ENCODE peak calls at places on chromosomes 3 and 15, in ten cellular contexts. G is adrenal gland, Q is body of pancreas, P is transverse colon, D is upper lobe of left lung, Z is endothelial cell of umbilical vein, H is heart left ventricle, E is IMR-90, K is A549, C is tibial nerve. X is an unnamed sample.
A peak's percentile ranks its signal among the peaks of the same experiment; 100 is the strongest.

GRCh38 chr3:112829031-112829430 is 17.6 kb downstream of the CD200R1L start:
- DNase-seq in G (no peak), Q (no peak), P (no peak), D (no peak), Z (no peak), H (no peak), E (no peak), K (no peak), C (no peak), X (no peak)

GRCh38 chr3:158368271-158368670 is 202.7 kb upstream of the MLF1 start:
- DNase-seq in G (no peak), Q (no peak), P (no peak), D (no peak), Z (no peak), H (no peak), E (no peak), K (no peak), C (no peak), X (no peak)

GRCh38 chr15:83734487-83734886 is 80.6 kb downstream of the ADAMTSL3 start:
- DNase-seq in G (no peak), Q (no peak), P (no peak), D (no peak), Z (no peak), H (no peak), E (no peak), K (no peak), C (no peak), X (no peak)

GRCh38 chr15:86915811-86916331 is 836.2 kb downstream of the AGBL1 start:
- DNase-seq in G (peak; percentile 36), Q (peak; percentile 30), P (no peak), D (no peak), Z (no peak), H (no peak), E (peak; percentile 13), K (peak; percentile 58), C (peak; percentile 19), X (peak; percentile 21)

GRCh38 chr15:81398910-81399551 is 25.0 kb upstream of the TMC3 start:
- DNase-seq in G (no peak), Q (no peak), P (no peak), D (no peak), Z (no peak), H (no peak), E (peak; percentile 20), K (no peak), C (no peak), X (peak; percentile 83)

GRCh38 chr15:87561641-87562040 is 694.9 kb downstream of the NTRK3 start:
- DNase-seq in G (no peak), Q (no peak), P (no peak), D (no peak), Z (no peak), H (no peak), E (no peak), K (no peak), C (no peak), X (no peak)

GRCh38 chr3:150528359-150528797 is 17.9 kb downstream of the SERP1 start:
- DNase-seq in G (no peak), Q (no peak), P (no peak), D (no peak), Z (peak; percentile 49), H (no peak), E (peak; percentile 52), K (peak; percentile 16), C (no peak), X (no peak)

GRCh38 chr3:176814252-176814651 is 383.0 kb downstream of the TBL1XR1 start:
- DNase-seq in G (peak; percentile 43), Q (peak; percentile 66), P (peak; percentile 61), D (peak; percentile 10), Z (peak; percentile 39), H (peak; percentile 45), E (peak; percentile 43), K (peak; percentile 39), C (peak; percentile 47), X (no peak)

GRCh38 chr15:77535845-77536244 is 96.9 kb downstream of the LINGO1 start:
- DNase-seq in G (no peak), Q (peak; percentile 25), P (peak; percentile 31), D (no peak), Z (no peak), H (no peak), E (no peak), K (no peak), C (no peak), X (no peak)

GRCh38 chr3:168088106-168088722 is 7.5 kb downstream of the GOLIM4 start:
- DNase-seq in G (no peak), Q (peak; percentile 16), P (peak; percentile 38), D (no peak), Z (no peak), H (no peak), E (no peak), K (peak; percentile 27), C (no peak), X (no peak)

GRCh38 chr3:150738688-150739087 is 24.3 kb downstream of the SIAH2 start:
- DNase-seq in G (peak; percentile 16), Q (no peak), P (no peak), D (no peak), Z (no peak), H (no peak), E (no peak), K (no peak), C (no peak), X (no peak)

GRCh38 chr3:23807161-23808015 is 1.6 kb downstream of the UBE2E1 start:
- DNase-seq in G (no peak), Q (no peak), P (no peak), D (no peak), Z (no peak), H (peak; percentile 14), E (peak; percentile 51), K (no peak), C (peak; percentile 23), X (no peak)

GRCh38 chr3:66397745-66398144 is 103.1 kb downstream of the LRIG1 start:
- DNase-seq in G (no peak), Q (peak; percentile 43), P (peak; percentile 52), D (no peak), Z (no peak), H (no peak), E (peak; percentile 34), K (no peak), C (no peak), X (peak; percentile 50)

GRCh38 chr3:100260685-100261480 is at the start of gene TBC1D23:
- DNase-seq in G (peak; percentile 98), Q (peak; percentile 99), P (peak; percentile 98), D (peak; percentile 100), Z (peak; percentile 100), H (peak; percentile 99), E (peak; percentile 100), K (peak; percentile 100), C (peak; percentile 94), X (peak; percentile 98)
- TF ChIP-seq POLR2A in G (peak; percentile 83), Q (peak; percentile 97), P (peak; percentile 97), D (no peak), Z (peak; percentile 76), H (peak; percentile 83), E (peak; percentile 96), K (peak; percentile 59), C (peak; percentile 77), X (peak; percentile 77)

GRCh38 chr3:119831022-119831421 is 49.1 kb downstream of the NR1I2 start:
- DNase-seq in G (no peak), Q (no peak), P (no peak), D (no peak), Z (no peak), H (no peak), E (no peak), K (peak; percentile 15), C (no peak), X (no peak)
- TF ChIP-seq CTCF in G (no peak), Q (no peak), P (no peak), D (no peak), Z (no peak), H (peak; percentile 18), E (peak; percentile 16), K (peak; percentile 36), C (no peak), X (no peak)

GRCh38 chr3:49018707-49019006 is 277 bp upstream of the DALRD3 start:
- DNase-seq in G (no peak), Q (no peak), P (no peak), D (no peak), Z (no peak), H (no peak), E (no peak), K (no peak), C (no peak), X (no peak)
- TF ChIP-seq POLR2A in G (no peak), Q (no peak), P (no peak), D (no peak), Z (peak; percentile 22), H (no peak), E (no peak), K (no peak), C (no peak), X (no peak)

DNA sequence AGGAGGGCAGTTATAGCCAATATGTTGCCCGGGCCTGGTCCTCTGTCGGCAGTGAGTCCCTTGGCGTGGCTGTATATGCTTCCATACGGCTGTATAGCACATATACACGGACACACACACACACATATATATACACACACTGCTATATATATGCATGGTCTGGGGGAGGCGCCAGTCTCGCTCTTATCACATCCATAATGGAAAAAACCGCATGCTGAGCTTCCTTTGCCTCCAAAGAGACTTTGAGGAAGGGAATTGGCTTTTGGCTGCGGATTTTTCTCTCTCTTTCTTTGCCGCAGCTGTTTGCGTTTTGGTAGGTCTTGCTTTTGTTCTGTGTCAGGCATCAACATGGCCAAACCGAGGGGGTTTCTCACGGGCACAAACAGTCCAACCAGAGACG is 11.3 kb upstream of the TMEM115 start:
- DNase-seq in G (no peak), Q (no peak), P (no peak), D (no peak), Z (peak; percentile 52), H (no peak), E (peak; percentile 23), K (peak; percentile 45), C (no peak), X (no peak)
- TF ChIP-seq CTCF in G (no peak), Q (no peak), P (no peak), D (no peak), Z (peak; percentile 19), H (no peak), E (peak; percentile 26), K (no peak), C (no peak), X (no peak)